ENCODE peak calls at places on chromosomes 12 and 14, in nine cellular contexts. K is stimulated activated CD8-positive, alpha-beta memory T cell treated with anti-CD3 and anti-CD28 coated beads, Interleukin-7, amount 100 ng/mL, for 24 hours; W is HEK293T; D is iris pigment epithelial cell; B is mesendoderm; C is activated naive CD4-positive, alpha-beta T cell treated with Interleukin-2 at 50 U/mL for 16 hours; P is pancreas; I is spleen; X is psoas muscle. Q is an unnamed sample.
A peak's percentile ranks its signal among the peaks of the same experiment; 100 is the strongest.

GRCh38 chr12:115155665-115156645 is 472.0 kb upstream of the TBX3 start:
- DNase-seq in K (no peak), W (no peak), D (peak; percentile 89), B (peak; percentile 81), C (no peak), P (no peak), I (no peak), X (no peak), Q (no peak)

GRCh38 chr14:21383848-21384493 is at the start of gene SUPT16H:
- DNase-seq in K (peak; percentile 91), W (peak; percentile 91), D (peak; percentile 97), B (peak; percentile 99), C (peak; percentile 96), P (peak; percentile 91), I (peak; percentile 99), X (peak; percentile 98), Q (peak; percentile 99)

GRCh38 chr12:10310926-10311705 is 3.4 kb downstream of the KLRD1 start:
- DNase-seq in K (no peak), W (no peak), D (peak; percentile 76), B (no peak), C (no peak), P (no peak), I (no peak), X (no peak), Q (no peak)

GRCh38 chr14:31886161-31886835 is 190.8 kb upstream of the ARHGAP5 start:
- DNase-seq in K (no peak), W (no peak), D (no peak), B (no peak), C (no peak), P (no peak), I (no peak), X (no peak), Q (no peak)

GRCh38 chr14:52923902-52924575 is 26.8 kb downstream of the FERMT2 start:
- DNase-seq in K (no peak), W (no peak), D (no peak), B (peak; percentile 90), C (no peak), P (no peak), I (no peak), X (no peak), Q (no peak)

GRCh38 chr14:51209457-51209856 is 30.6 kb upstream of the TMX1 start:
- DNase-seq in K (no peak), W (no peak), D (no peak), B (no peak), C (no peak), P (no peak), I (no peak), X (no peak), Q (no peak)

GRCh38 chr14:72291908-72292688 is 359.9 kb downstream of the RGS6 start:
- DNase-seq in K (no peak), W (peak; percentile 42), D (peak; percentile 38), B (peak; percentile 61), C (no peak), P (no peak), I (no peak), X (no peak), Q (no peak)

GRCh38 chr14:58755026-58755929 is 117.5 kb downstream of the DACT1 start:
- DNase-seq in K (no peak), W (no peak), D (no peak), B (no peak), C (no peak), P (no peak), I (no peak), X (no peak), Q (no peak)

GRCh38 chr12:78359530-78359929 is 505.0 kb upstream of the SYT1 start:
- DNase-seq in K (no peak), W (no peak), D (peak; percentile 36), B (peak; percentile 3), C (no peak), P (no peak), I (no peak), X (no peak), Q (no peak)

GRCh38 chr14:87656315-87656714 is 336.7 kb downstream of the GALC start:
- DNase-seq in K (no peak), W (no peak), D (no peak), B (no peak), C (no peak), P (no peak), I (no peak), X (no peak), Q (no peak)

GRCh38 chr12:9872743-9873142 is 3.6 kb upstream of the CLEC2B start:
- DNase-seq in K (no peak), W (no peak), D (no peak), B (peak; percentile 7), C (no peak), P (no peak), I (no peak), X (no peak), Q (no peak)

GRCh38 chr14:34324363-34324795 is 137.7 kb downstream of the SPTSSA start:
- DNase-seq in K (no peak), W (peak; percentile 45), D (peak; percentile 23), B (peak; percentile 55), C (no peak), P (no peak), I (no peak), X (no peak), Q (no peak)

GRCh38 chr12:13288937-13289643 is 92.6 kb downstream of the EMP1 start:
- DNase-seq in K (no peak), W (no peak), D (no peak), B (no peak), C (no peak), P (peak; percentile 60), I (no peak), X (no peak), Q (no peak)

GRCh38 chr14:63952933-63953437 is 100.2 kb downstream of the SYNE2 start:
- DNase-seq in K (no peak), W (no peak), D (peak; percentile 24), B (no peak), C (no peak), P (no peak), I (no peak), X (no peak), Q (no peak)

GRCh38 chr14:75374911-75375310 is 52.9 kb upstream of the JDP2 start:
- DNase-seq in K (no peak), W (no peak), D (no peak), B (peak; percentile 22), C (no peak), P (no peak), I (no peak), X (no peak), Q (no peak)

GRCh38 chr12:127150028-127150427 is 1116.9 kb upstream of the TMEM132C start:
- DNase-seq in K (no peak), W (no peak), D (no peak), B (no peak), C (no peak), P (no peak), I (no peak), X (no peak), Q (no peak)

GRCh38 chr12:80702889-80703605 is 4.4 kb upstream of the MYF6 start:
- DNase-seq in K (no peak), W (no peak), D (peak; percentile 88), B (peak; percentile 31), C (no peak), P (no peak), I (no peak), X (no peak), Q (no peak)

GRCh38 chr12:116533343-116534248 is 25.6 kb upstream of the MAP1LC3B2 start:
- DNase-seq in K (peak; percentile 67), W (peak; percentile 94), D (peak; percentile 79), B (peak; percentile 93), C (peak; percentile 75), P (peak; percentile 88), I (peak; percentile 95), X (peak; percentile 80), Q (peak; percentile 93)

GRCh38 chr12:138171-138897 is 71.8 kb downstream of the IQSEC3 start:
- DNase-seq in K (no peak), W (no peak), D (no peak), B (no peak), C (no peak), P (no peak), I (no peak), X (no peak), Q (no peak)

GRCh38 chr12:49540229-49541139 is 1.7 kb downstream of the KCNH3 start:
- DNase-seq in K (no peak), W (no peak), D (no peak), B (peak; percentile 35), C (no peak), P (no peak), I (peak; percentile 73), X (no peak), Q (peak; percentile 74)

GRCh38 chr12:110948041-110948440 is 27.7 kb upstream of the MYL2 start:
- DNase-seq in K (no peak), W (no peak), D (no peak), B (no peak), C (no peak), P (no peak), I (no peak), X (no peak), Q (no peak)

GRCh38 chr12:93722757-93723567 is 45.8 kb downstream of the CRADD start:
- DNase-seq in K (no peak), W (no peak), D (no peak), B (no peak), C (no peak), P (peak; percentile 61), I (no peak), X (peak; percentile 53), Q (no peak)

GRCh38 chr14:99348816-99349609 is 77.0 kb upstream of the BCL11B start:
- DNase-seq in K (no peak), W (no peak), D (no peak), B (no peak), C (no peak), P (peak; percentile 57), I (no peak), X (no peak), Q (peak; percentile 57)

GRCh38 chr14:97002454-97002853 is 205.3 kb downstream of the VRK1 start:
- DNase-seq in K (no peak), W (no peak), D (no peak), B (no peak), C (no peak), P (no peak), I (no peak), X (no peak), Q (no peak)

Q was measured in posterior vena cava.